ENCODE peak calls at places on chromosome 7, in eight cellular contexts. I is DMS 273 treated with DMSO at 0.1 percent for 48 hours; W is activated naive CD4-positive, alpha-beta T cell; J is B cell; Q is right atrium auricular region; N is NCI-H1105; X is HEK293T; M is NCI-H2029. A is an unnamed sample.

GRCh38 chr7:130227883-130228575 is 20.4 kb downstream of the SSMEM1 start:
- DNase-seq in I (no peak), W (no peak), J (no peak), Q (no peak), N (peak), X (no peak), M (no peak), A (no peak)

GRCh38 chr7:71594746-71595145 is 462.8 kb downstream of the GALNT17 start:
- DNase-seq in I (no peak), W (no peak), J (no peak), Q (no peak), N (no peak), X (no peak), M (no peak), A (peak)

GRCh38 chr7:156473476-156474240 is 166.9 kb upstream of the RNF32 start:
- DNase-seq in I (no peak), W (no peak), J (no peak), Q (peak), N (peak), X (peak), M (no peak), A (no peak)

GRCh38 chr7:95479992-95480624 is 5.6 kb upstream of the ASB4 start:
- DNase-seq in I (no peak), W (no peak), J (no peak), Q (no peak), N (no peak), X (no peak), M (no peak), A (no peak)

GRCh38 chr7:17275749-17276671 is 22.4 kb upstream of the AHR start:
- DNase-seq in I (no peak), W (no peak), J (no peak), Q (no peak), N (no peak), X (no peak), M (no peak), A (no peak)

GRCh38 chr7:83594076-83594475 is 54.9 kb downstream of the SEMA3E start:
- DNase-seq in I (no peak), W (no peak), J (no peak), Q (no peak), N (peak), X (no peak), M (peak), A (no peak)

GRCh38 chr7:134514663-134515062 is 12.7 kb upstream of the AKR1B10 start:
- DNase-seq in I (peak), W (no peak), J (peak), Q (no peak), N (peak), X (peak), M (peak), A (no peak)

GRCh38 chr7:57071-57470 is 135.3 kb upstream of the FAM20C start:
- DNase-seq in I (no peak), W (no peak), J (no peak), Q (no peak), N (no peak), X (no peak), M (no peak), A (no peak)

A was measured in vagina.